ENCODE peak calls at places on chromosome 15, in seven cellular contexts. Q, N, M, C, D, K and L are unnamed samples.

GRCh38 chr15:84715442-84716035 is 400 bp downstream of the SEC11A start:
- DNase-seq in Q (peak; percentile 62), N (no peak), M (peak; percentile 51), C (peak; percentile 53), D (peak; percentile 24), K (no peak), L (peak; percentile 46)

GRCh38 chr15:51736646-51737537 is 563 bp downstream of the LYSMD2 start:
- DNase-seq in Q (peak; percentile 76), N (peak; percentile 72), M (peak; percentile 60), C (peak; percentile 55), D (peak; percentile 75), K (peak; percentile 23), L (peak; percentile 45)

GRCh38 chr15:29139540-29140459 is 129.8 kb downstream of the NSMCE3 start:
- DNase-seq in Q (peak; percentile 97), N (no peak), M (peak; percentile 86), C (peak; percentile 85), D (peak; percentile 76), K (peak; percentile 26), L (no peak)

GRCh38 chr15:33314115-33314514 is 3.3 kb downstream of the RYR3 start:
- DNase-seq in Q (no peak), N (no peak), M (no peak), C (no peak), D (no peak), K (no peak), L (no peak)

GRCh38 chr15:29952245-29952644 is 130.0 kb upstream of the TJP1 start:
- DNase-seq in Q (no peak), N (no peak), M (no peak), C (peak; percentile 40), D (no peak), K (no peak), L (no peak)

GRCh38 chr15:34883633-34884032 is 85.9 kb downstream of the AQR start:
- DNase-seq in Q (no peak), N (no peak), M (no peak), C (no peak), D (no peak), K (no peak), L (no peak)

GRCh38 chr15:51484781-51485180 is 137.8 kb downstream of the DMXL2 start:
- DNase-seq in Q (no peak), N (no peak), M (no peak), C (no peak), D (no peak), K (no peak), L (no peak)

GRCh38 chr15:97981758-97982157 is 21.3 kb downstream of the ARRDC4 start:
- DNase-seq in Q (no peak), N (no peak), M (no peak), C (no peak), D (no peak), K (no peak), L (no peak)

GRCh38 chr15:62125763-62126162 is 39.3 kb downstream of the C2CD4B start:
- DNase-seq in Q (no peak), N (no peak), M (no peak), C (no peak), D (peak; percentile 69), K (no peak), L (peak; percentile 32)

GRCh38 chr15:70018646-70019600 is 78.8 kb downstream of the TLE3 start:
- DNase-seq in Q (no peak), N (no peak), M (no peak), C (no peak), D (no peak), K (no peak), L (no peak)

GRCh38 chr15:78620839-78621421 is at the start of gene CHRNA3:
- DNase-seq in Q (peak; percentile 84), N (no peak), M (no peak), C (no peak), D (peak; percentile 71), K (no peak), L (no peak)

GRCh38 chr15:49134683-49135341 is 20.6 kb downstream of the COPS2 start:
- DNase-seq in Q (no peak), N (no peak), M (no peak), C (no peak), D (no peak), K (no peak), L (no peak)

GRCh38 chr15:59997070-59997701 is 6.9 kb upstream of the FOXB1 start:
- DNase-seq in Q (peak; percentile 94), N (no peak), M (no peak), C (peak; percentile 95), D (no peak), K (no peak), L (no peak)

GRCh38 chr15:25989327-25989726 is 126.2 kb upstream of the ATP10A start:
- DNase-seq in Q (peak; percentile 69), N (no peak), M (no peak), C (no peak), D (peak; percentile 6), K (no peak), L (no peak)

GRCh38 chr15:66653398-66653797 is 48.6 kb upstream of the SMAD6 start:
- DNase-seq in Q (peak; percentile 41), N (no peak), M (no peak), C (no peak), D (no peak), K (no peak), L (no peak)
- H3K4me1 ChIP-seq in Q (peaks cover 17% of the 10 kb centered on the region), N (peaks cover 32% of the 10 kb centered on the region), M (peaks cover 14% of the 10 kb centered on the region), C (peaks cover 53% of the 10 kb centered on the region), D (peaks cover 4% of the 10 kb centered on the region), K (peaks cover 14% of the 10 kb centered on the region), L (peaks cover 24% of the 10 kb centered on the region)

GRCh38 chr15:64443747-64444621 is 16.4 kb upstream of the ZNF609 start:
- DNase-seq in Q (no peak), N (no peak), M (peak; percentile 83), C (no peak), D (no peak), K (no peak), L (no peak)
- H3K4me3 ChIP-seq in Q (no peak overlapping the region), N (no peak overlapping the region), M (no peak overlapping the region), C (no peak overlapping the region), D (no peak overlapping the region), K (no peak overlapping the region), L (no peak overlapping the region)

DNA sequence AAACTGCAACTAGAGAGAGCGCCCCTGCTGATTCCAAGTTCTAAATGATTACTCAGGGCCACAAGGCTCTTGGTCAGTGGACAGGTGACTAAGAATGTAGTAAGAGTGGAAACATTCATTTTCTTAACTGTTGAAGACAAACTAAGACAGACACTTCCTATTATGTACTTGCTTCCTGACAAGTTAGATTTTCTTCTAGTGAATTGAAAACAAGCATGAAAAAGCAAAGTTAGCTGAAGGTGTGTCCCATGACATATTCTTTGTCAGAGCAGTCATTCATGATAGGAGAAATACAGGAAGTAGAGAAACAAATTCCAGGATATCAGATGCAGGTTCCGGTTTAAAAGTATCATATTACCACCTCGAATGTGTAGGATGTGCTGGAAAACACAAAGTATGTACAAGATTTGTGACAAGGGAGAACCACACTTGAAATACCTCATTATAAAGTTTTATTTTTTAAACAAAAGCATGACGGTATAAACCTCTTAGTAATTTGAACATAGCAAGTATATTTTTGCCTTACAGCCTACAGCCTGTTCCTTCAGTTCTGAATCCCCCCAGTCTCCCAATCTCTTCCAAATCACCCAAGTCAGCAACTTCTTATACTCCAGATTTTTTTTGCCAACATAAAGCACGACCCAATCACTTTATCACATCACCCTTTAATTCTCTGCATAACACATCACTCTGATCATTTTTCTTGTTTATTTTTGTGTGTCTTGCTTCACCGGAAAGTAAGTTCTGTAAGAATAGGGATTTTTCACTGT is 6.2 kb downstream of the TSPAN3 start:
- DNase-seq in Q (no peak), N (no peak), M (no peak), C (no peak), D (no peak), K (no peak), L (no peak)
- H3K4me1 ChIP-seq in Q (peaks cover 2% of the 10 kb centered on the region), N (peaks cover 42% of the 10 kb centered on the region), M (peaks cover 73% of the 10 kb centered on the region), C (peaks cover 40% of the 10 kb centered on the region), D (peaks cover 13% of the 10 kb centered on the region), K (peaks cover 13% of the 10 kb centered on the region), L (peaks cover 79% of the 10 kb centered on the region)

DNA sequence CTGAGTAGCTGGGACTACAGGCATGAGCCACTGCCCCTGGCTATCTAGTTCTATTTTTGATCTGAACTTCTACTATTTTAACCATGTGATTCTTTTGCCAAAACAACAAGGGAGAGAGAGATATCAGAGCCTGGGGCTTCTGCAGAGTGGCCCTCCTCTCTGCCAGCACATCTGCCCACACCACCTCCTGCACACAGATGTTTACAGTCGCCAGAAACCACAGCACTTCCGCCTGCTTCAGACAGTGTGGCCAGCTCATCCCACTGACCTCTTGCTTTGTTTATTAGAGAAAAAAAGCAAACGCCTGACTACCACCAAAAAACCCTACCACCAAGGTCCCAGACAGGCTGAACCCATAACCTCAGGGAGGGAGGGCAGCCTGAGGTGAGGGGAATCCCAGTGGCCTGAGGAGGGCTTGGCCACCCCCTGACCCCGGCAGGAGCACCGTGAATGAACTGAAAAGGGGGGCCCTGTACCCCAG is 85.9 kb upstream of the ABHD2 start:
- DNase-seq in Q (no peak), N (no peak), M (peak; percentile 51), C (no peak), D (no peak), K (no peak), L (peak; percentile 29)
- H3K4me3 ChIP-seq in Q (no peak overlapping the region), N (no peak overlapping the region), M (no peak overlapping the region), C (no peak overlapping the region), D (no peak overlapping the region), K (no peak overlapping the region), L (no peak overlapping the region)

DNA sequence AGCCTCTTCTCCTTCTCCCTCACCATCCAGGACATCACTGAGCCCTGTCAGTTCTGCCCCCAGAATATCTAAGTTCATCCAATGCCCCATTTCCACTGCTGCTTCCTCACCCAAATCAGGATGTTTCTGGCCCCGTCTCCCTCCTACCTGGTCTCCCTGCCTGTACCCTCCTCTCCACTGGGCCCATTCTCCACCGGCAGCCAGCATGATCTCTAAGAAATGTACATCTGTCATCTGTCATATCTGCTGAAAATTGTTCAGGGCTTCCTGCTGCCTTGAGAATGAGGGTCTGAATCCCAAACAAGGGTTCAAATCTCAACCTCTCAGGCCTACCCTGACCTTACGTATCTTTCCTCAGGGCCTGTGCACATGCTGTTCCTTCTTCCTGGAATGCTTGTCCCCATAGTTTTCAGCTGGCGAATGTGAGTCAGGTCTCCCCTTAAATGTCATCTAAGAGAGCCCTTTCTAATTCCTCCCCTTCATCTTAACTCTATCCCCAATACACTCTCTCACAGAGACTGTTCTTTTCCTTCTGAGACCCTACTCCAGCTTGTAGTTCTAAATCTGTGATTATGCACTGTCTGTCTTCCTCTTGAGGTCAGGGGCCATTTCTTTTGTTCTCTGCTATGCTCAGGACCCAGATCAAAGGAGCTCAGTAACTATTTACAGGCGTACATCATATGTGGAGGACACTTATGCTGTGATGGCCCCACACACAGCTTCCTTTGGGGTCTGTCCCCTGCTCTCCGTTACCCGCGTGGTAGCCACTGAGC is 40.8 kb downstream of the SMAD3 start:
- DNase-seq in Q (no peak), N (no peak), M (no peak), C (no peak), D (no peak), K (no peak), L (no peak)
- H3K4me1 ChIP-seq in Q (peaks cover 43% of the 10 kb centered on the region), N (peaks cover 98% of the 10 kb centered on the region), M (peaks cover 97% of the 10 kb centered on the region), C (peaks cover 20% of the 10 kb centered on the region), D (peaks cover 5% of the 10 kb centered on the region), K (peaks cover 84% of the 10 kb centered on the region), L (peaks cover 91% of the 10 kb centered on the region)

DNA sequence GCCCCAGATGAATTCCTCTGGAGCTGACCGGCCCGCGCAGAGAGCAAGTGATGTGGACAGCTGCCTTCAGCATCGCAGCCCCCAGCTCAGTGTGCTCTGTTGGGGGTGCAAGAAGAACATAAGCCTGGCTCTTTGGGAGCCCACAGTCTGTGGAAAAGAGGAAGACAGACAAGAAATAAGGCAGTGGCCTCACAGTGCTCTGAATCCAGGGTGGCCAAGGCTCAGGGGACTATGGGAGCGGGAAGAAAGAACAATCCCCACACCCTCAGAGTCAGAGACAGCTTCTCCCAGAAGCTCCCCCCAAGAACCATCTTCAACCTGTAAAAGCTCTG is 277 bp upstream of the HDDC3 start:
- DNase-seq in Q (no peak), N (no peak), M (no peak), C (no peak), D (no peak), K (no peak), L (no peak)
- H3K4me3 ChIP-seq in Q (no peak overlapping the region), N (peak overlapping the region; percentile 72), M (no peak overlapping the region), C (peak overlapping the region; percentile 85), D (peak overlapping the region; percentile 95), K (peak overlapping the region; percentile 95), L (peak overlapping the region; percentile 91)